ENCODE peak calls at places on chromosomes 2 and 18, in seven cellular contexts. B is GM06990, R is Peyer's patch, O is amniotic epithelial cell, C is GF-D8, V is RKO, E is retina. T is an unnamed sample.

GRCh38 chr2:223052710-223053261 is 796 bp downstream of the KCNE4 start:
- DNase-seq in V (no peak), E (no peak), C (no peak), R (no peak), O (no peak), B (no peak), T (no peak)

GRCh38 chr2:190352668-190353536 is 9.5 kb downstream of the INPP1 start:
- DNase-seq in C (no peak), E (peak; percentile 40), R (no peak), B (no peak), O (peak; percentile 59), V (no peak), T (peak; percentile 44)

GRCh38 chr2:113910110-113910717 is 20.3 kb downstream of the ACTR3 start:
- DNase-seq in R (no peak), C (no peak), V (peak; percentile 16), B (no peak), O (no peak), E (no peak), T (no peak)

GRCh38 chr18:212780-213179 is 54.4 kb downstream of the USP14 start:
- DNase-seq in E (no peak), V (peak; percentile 14), O (no peak), C (no peak), B (no peak), R (no peak), T (no peak)

GRCh38 chr2:88123164-88123974 is 4.5 kb downstream of the FABP1 start:
- DNase-seq in O (no peak), R (no peak), B (no peak), V (no peak), C (no peak), E (no peak), T (no peak)

GRCh38 chr2:127361929-127362328 is 25.8 kb downstream of the MAP3K2 start:
- DNase-seq in B (no peak), C (no peak), V (no peak), E (no peak), O (no peak), R (no peak), T (no peak)

GRCh38 chr18:44507729-44508325 is 172.9 kb upstream of the SETBP1 start:
- DNase-seq in R (no peak), E (no peak), V (no peak), B (peak; percentile 37), O (no peak), C (peak; percentile 55), T (no peak)

GRCh38 chr2:26018184-26018716 is 15.6 kb upstream of the RAB10 start:
- DNase-seq in B (no peak), O (peak; percentile 88), C (peak; percentile 24), R (peak; percentile 82), E (no peak), V (peak; percentile 89), T (no peak)

GRCh38 chr2:42844901-42845685 is 52.7 kb upstream of the HAAO start:
- DNase-seq in V (no peak), C (no peak), E (no peak), R (no peak), O (peak; percentile 70), B (no peak), T (no peak)

GRCh38 chr2:5020451-5020850 is 671.7 kb upstream of the SOX11 start:
- DNase-seq in O (no peak), R (no peak), B (no peak), C (no peak), E (peak; percentile 23), V (no peak), T (no peak)

GRCh38 chr2:205827809-205828208 is 145.5 kb downstream of the NRP2 start:
- DNase-seq in E (no peak), O (peak; percentile 59), B (no peak), R (no peak), V (no peak), C (no peak), T (no peak)

GRCh38 chr2:113716291-113716690 is 40.2 kb downstream of the SLC35F5 start:
- DNase-seq in V (no peak), E (no peak), R (no peak), O (peak; percentile 87), C (no peak), B (no peak), T (no peak)

GRCh38 chr2:172288603-172289002 is 138.8 kb upstream of the ITGA6 start:
- DNase-seq in C (no peak), O (no peak), R (no peak), E (no peak), V (peak; percentile 23), B (no peak), T (no peak)

GRCh38 chr2:102979429-102979828 is 217.6 kb downstream of the TMEM182 start:
- DNase-seq in O (no peak), E (no peak), V (no peak), B (no peak), R (no peak), C (no peak), T (no peak)

T was measured in NCI-H1092.